ENCODE peak calls at places on chromosomes 7 and 10, in six cellular contexts. T, D, A, Y, Z and U are unnamed samples.

GRCh38 chr10:67772894-67773511 is 65.0 kb downstream of the DNAJC12 start:
- DNase-seq in D (peak), A (no peak), Y (peak), Z (no peak), T (peak), U (no peak)

GRCh38 chr10:92593553-92594046 is 670 bp downstream of the KIF11 start:
- DNase-seq in A (no peak), Z (no peak), T (no peak), D (no peak), Y (no peak), U (no peak)

GRCh38 chr10:132578287-132578951 is 40.8 kb downstream of the INPP5A start:
- DNase-seq in Y (no peak), A (no peak), T (no peak), Z (no peak), D (no peak), U (no peak)

GRCh38 chr7:134931487-134931886 is 54.8 kb upstream of the AGBL3 start:
- DNase-seq in D (no peak), Z (no peak), A (no peak), T (no peak), Y (peak), U (no peak)

GRCh38 chr7:128387663-128388485 is 21.9 kb downstream of the IMPDH1 start:
- DNase-seq in Z (peak), D (peak), T (peak), A (peak), Y (peak), U (peak)

GRCh38 chr10:13784067-13784466 is 197.3 kb downstream of the PRPF18 start:
- DNase-seq in T (peak), Y (peak), D (peak), A (peak), Z (peak), U (peak)

GRCh38 chr7:117751775-117752174 is 121.5 kb downstream of the CTTNBP2 start:
- DNase-seq in D (peak), Y (no peak), T (no peak), Z (no peak), A (no peak), U (no peak)

GRCh38 chr7:81180573-81180972 is 261.7 kb upstream of the SEMA3C start:
- DNase-seq in T (no peak), A (no peak), Z (peak), D (no peak), Y (no peak), U (no peak)

GRCh38 chr10:126042354-126042753 is 146.0 kb downstream of the FANK1 start:
- DNase-seq in A (no peak), Z (no peak), Y (no peak), D (no peak), T (no peak), U (no peak)

GRCh38 chr10:29805134-29805691 is 170.4 kb upstream of the SVIL start:
- DNase-seq in A (no peak), Y (no peak), D (no peak), T (no peak), Z (no peak), U (no peak)

GRCh38 chr7:40694041-40694809 is 559.4 kb downstream of the SUGCT start:
- DNase-seq in Y (no peak), T (no peak), A (no peak), Z (no peak), D (no peak), U (no peak)